ENCODE peak calls at places on chromosomes 13 and 19, in ten cellular contexts. One of them, this sample, is unnamed.

GRCh38 chr19:19661675-19662251 is 1.7 kb downstream of the ATP13A1 start:
- DNase-seq in sigmoid colon: peak
- DNase-seq in A549: no peak
- DNase-seq in uterus: no peak
- DNase-seq in HCT116: no peak
- DNase-seq in heart left ventricle: no peak
- DNase-seq in H1: peak
- DNase-seq in IMR-90: no peak
- DNase-seq in stomach: no peak
- DNase-seq in right lobe of liver: no peak
- DNase-seq in this sample: no peak

GRCh38 chr19:8438236-8438635 is 6.5 kb upstream of the HNRNPM start:
- DNase-seq in A549: no peak
- DNase-seq in HCT116: no peak
- DNase-seq in sigmoid colon: no peak
- DNase-seq in heart left ventricle: peak
- DNase-seq in H1: no peak
- DNase-seq in stomach: no peak
- DNase-seq in uterus: no peak
- DNase-seq in IMR-90: no peak
- DNase-seq in right lobe of liver: no peak
- DNase-seq in this sample: no peak

GRCh38 chr13:59391696-59392095 is 772.0 kb downstream of the DIAPH3 start:
- DNase-seq in IMR-90: peak
- DNase-seq in right lobe of liver: peak
- DNase-seq in A549: peak
- DNase-seq in HCT116: peak
- DNase-seq in uterus: no peak
- DNase-seq in heart left ventricle: peak
- DNase-seq in H1: peak
- DNase-seq in sigmoid colon: no peak
- DNase-seq in stomach: peak
- DNase-seq in this sample: peak

GRCh38 chr13:50800091-50800739 is 43.3 kb downstream of the DLEU7 start:
- DNase-seq in uterus: no peak
- DNase-seq in A549: no peak
- DNase-seq in heart left ventricle: no peak
- DNase-seq in sigmoid colon: no peak
- DNase-seq in H1: no peak
- DNase-seq in HCT116: no peak
- DNase-seq in IMR-90: no peak
- DNase-seq in stomach: no peak
- DNase-seq in right lobe of liver: no peak
- DNase-seq in this sample: no peak

GRCh38 chr13:44306401-44307192 is 67.0 kb upstream of the SERP2 start:
- DNase-seq in uterus: peak
- DNase-seq in heart left ventricle: peak
- DNase-seq in H1: peak
- DNase-seq in A549: peak
- DNase-seq in IMR-90: peak
- DNase-seq in sigmoid colon: peak
- DNase-seq in HCT116: peak
- DNase-seq in right lobe of liver: peak
- DNase-seq in stomach: peak
- DNase-seq in this sample: peak

GRCh38 chr19:10228925-10229324 is 2.2 kb downstream of the S1PR2 start:
- DNase-seq in sigmoid colon: no peak
- DNase-seq in stomach: no peak
- DNase-seq in A549: peak
- DNase-seq in right lobe of liver: no peak
- DNase-seq in IMR-90: peak
- DNase-seq in uterus: no peak
- DNase-seq in H1: no peak
- DNase-seq in HCT116: no peak
- DNase-seq in heart left ventricle: no peak
- DNase-seq in this sample: no peak

GRCh38 chr13:23901365-23901764 is 4.1 kb upstream of the C1QTNF9B start:
- DNase-seq in IMR-90: peak
- DNase-seq in H1: no peak
- DNase-seq in A549: no peak
- DNase-seq in heart left ventricle: no peak
- DNase-seq in right lobe of liver: no peak
- DNase-seq in sigmoid colon: no peak
- DNase-seq in stomach: no peak
- DNase-seq in HCT116: no peak
- DNase-seq in uterus: no peak
- DNase-seq in this sample: no peak

GRCh38 chr13:52903320-52903719 is 54.9 kb upstream of the PCDH8 start:
- DNase-seq in H1: no peak
- DNase-seq in A549: no peak
- DNase-seq in IMR-90: no peak
- DNase-seq in uterus: no peak
- DNase-seq in heart left ventricle: no peak
- DNase-seq in right lobe of liver: no peak
- DNase-seq in stomach: no peak
- DNase-seq in HCT116: no peak
- DNase-seq in sigmoid colon: no peak
- DNase-seq in this sample: no peak

GRCh38 chr19:40433391-40434216 is 7.8 kb upstream of the SERTAD1 start:
- DNase-seq in H1: peak
- DNase-seq in stomach: peak
- DNase-seq in sigmoid colon: peak
- DNase-seq in heart left ventricle: peak
- DNase-seq in A549: peak
- DNase-seq in uterus: peak
- DNase-seq in HCT116: no peak
- DNase-seq in right lobe of liver: peak
- DNase-seq in IMR-90: peak
- DNase-seq in this sample: peak

GRCh38 chr19:13135068-13136062 is 14.8 kb downstream of the STX10 start:
- DNase-seq in heart left ventricle: no peak
- DNase-seq in A549: no peak
- DNase-seq in HCT116: no peak
- DNase-seq in H1: no peak
- DNase-seq in sigmoid colon: no peak
- DNase-seq in IMR-90: no peak
- DNase-seq in uterus: no peak
- DNase-seq in right lobe of liver: no peak
- DNase-seq in stomach: no peak
- DNase-seq in this sample: no peak

GRCh38 chr19:17965370-17966114 is 1.4 kb upstream of the KCNN1 start:
- DNase-seq in A549: no peak
- DNase-seq in IMR-90: no peak
- DNase-seq in uterus: no peak
- DNase-seq in sigmoid colon: no peak
- DNase-seq in H1: no peak
- DNase-seq in HCT116: no peak
- DNase-seq in right lobe of liver: no peak
- DNase-seq in stomach: no peak
- DNase-seq in heart left ventricle: no peak
- DNase-seq in this sample: no peak

GRCh38 chr19:18013210-18013609 is 5.2 kb downstream of the ARRDC2 start:
- DNase-seq in A549: no peak
- DNase-seq in heart left ventricle: no peak
- DNase-seq in H1: no peak
- DNase-seq in uterus: no peak
- DNase-seq in HCT116: no peak
- DNase-seq in right lobe of liver: no peak
- DNase-seq in IMR-90: no peak
- DNase-seq in stomach: no peak
- DNase-seq in sigmoid colon: no peak
- DNase-seq in this sample: no peak

GRCh38 chr13:94192576-94192975 is 286.9 kb downstream of the DCT start:
- DNase-seq in stomach: no peak
- DNase-seq in heart left ventricle: peak
- DNase-seq in IMR-90: peak
- DNase-seq in uterus: no peak
- DNase-seq in H1: peak
- DNase-seq in right lobe of liver: peak
- DNase-seq in HCT116: no peak
- DNase-seq in A549: peak
- DNase-seq in sigmoid colon: no peak
- DNase-seq in this sample: no peak

GRCh38 chr19:45800009-45800553 is 7.4 kb upstream of the DMWD start:
- DNase-seq in heart left ventricle: no peak
- DNase-seq in sigmoid colon: no peak
- DNase-seq in HCT116: no peak
- DNase-seq in stomach: no peak
- DNase-seq in right lobe of liver: no peak
- DNase-seq in uterus: no peak
- DNase-seq in IMR-90: peak
- DNase-seq in A549: peak
- DNase-seq in H1: no peak
- DNase-seq in this sample: no peak

GRCh38 chr13:36884235-36884634 is 35.8 kb downstream of the SMAD9 start:
- DNase-seq in IMR-90: no peak
- DNase-seq in A549: no peak
- DNase-seq in H1: no peak
- DNase-seq in right lobe of liver: no peak
- DNase-seq in uterus: no peak
- DNase-seq in heart left ventricle: no peak
- DNase-seq in stomach: no peak
- DNase-seq in HCT116: no peak
- DNase-seq in sigmoid colon: no peak
- DNase-seq in this sample: no peak
- TF ChIP-seq POLR2A in IMR-90: no peak
- TF ChIP-seq POLR2A in A549: no peak
- TF ChIP-seq POLR2A in H1: no peak
- TF ChIP-seq POLR2A in right lobe of liver: no peak
- TF ChIP-seq POLR2A in uterus: no peak
- TF ChIP-seq POLR2A in heart left ventricle: no peak
- TF ChIP-seq POLR2A in stomach: no peak
- TF ChIP-seq POLR2A in HCT116: no peak
- TF ChIP-seq POLR2A in sigmoid colon: no peak
- TF ChIP-seq POLR2A in this sample: no peak

GRCh38 chr19:1584500-1585242 is 8.0 kb downstream of the MBD3 start:
- DNase-seq in IMR-90: no peak
- DNase-seq in uterus: no peak
- DNase-seq in sigmoid colon: no peak
- DNase-seq in HCT116: no peak
- DNase-seq in heart left ventricle: no peak
- DNase-seq in stomach: no peak
- DNase-seq in A549: no peak
- DNase-seq in H1: peak
- DNase-seq in right lobe of liver: no peak
- DNase-seq in this sample: no peak
- TF ChIP-seq POLR2A in IMR-90: no peak
- TF ChIP-seq POLR2A in uterus: no peak
- TF ChIP-seq POLR2A in sigmoid colon: no peak
- TF ChIP-seq POLR2A in HCT116: no peak
- TF ChIP-seq POLR2A in heart left ventricle: no peak
- TF ChIP-seq POLR2A in stomach: no peak
- TF ChIP-seq POLR2A in A549: no peak
- TF ChIP-seq POLR2A in H1: no peak
- TF ChIP-seq POLR2A in right lobe of liver: no peak
- TF ChIP-seq POLR2A in this sample: no peak

GRCh38 chr19:46845959-46846459 is 4.6 kb downstream of the AP2S1 start:
- DNase-seq in uterus: no peak
- DNase-seq in sigmoid colon: peak
- DNase-seq in HCT116: no peak
- DNase-seq in stomach: no peak
- DNase-seq in A549: no peak
- DNase-seq in right lobe of liver: no peak
- DNase-seq in H1: no peak
- DNase-seq in heart left ventricle: peak
- DNase-seq in IMR-90: no peak
- DNase-seq in this sample: no peak
- TF ChIP-seq POLR2A in uterus: no peak
- TF ChIP-seq POLR2A in sigmoid colon: no peak
- TF ChIP-seq POLR2A in HCT116: no peak
- TF ChIP-seq POLR2A in stomach: no peak
- TF ChIP-seq POLR2A in A549: no peak
- TF ChIP-seq POLR2A in right lobe of liver: no peak
- TF ChIP-seq POLR2A in H1: no peak
- TF ChIP-seq POLR2A in heart left ventricle: no peak
- TF ChIP-seq POLR2A in IMR-90: no peak
- TF ChIP-seq POLR2A in this sample: no peak

DNA sequence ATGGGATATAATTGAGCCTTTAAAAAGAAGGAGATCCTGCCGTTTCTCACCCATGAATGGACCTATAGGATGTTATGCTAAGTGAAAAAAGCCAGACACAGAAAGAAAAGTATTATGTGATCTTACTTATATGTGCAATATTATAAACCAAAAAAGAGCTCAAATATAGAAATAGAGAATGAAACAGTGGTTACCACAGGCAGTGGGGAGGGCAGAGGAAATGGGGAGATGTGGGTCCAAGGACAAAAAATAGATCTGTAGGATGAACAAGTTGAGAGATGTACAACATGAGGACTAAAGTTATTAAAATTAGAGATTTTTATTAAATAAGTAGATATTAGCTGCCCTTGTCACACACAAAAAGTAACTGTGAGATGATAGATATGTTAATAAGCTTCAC is 29.1 kb downstream of the TDRD3 start:
- DNase-seq in stomach: no peak
- DNase-seq in H1: no peak
- DNase-seq in uterus: no peak
- DNase-seq in HCT116: no peak
- DNase-seq in IMR-90: no peak
- DNase-seq in right lobe of liver: no peak
- DNase-seq in heart left ventricle: no peak
- DNase-seq in sigmoid colon: no peak
- DNase-seq in A549: no peak
- DNase-seq in this sample: no peak
- TF ChIP-seq POLR2A in stomach: no peak
- TF ChIP-seq POLR2A in H1: no peak
- TF ChIP-seq POLR2A in uterus: no peak
- TF ChIP-seq POLR2A in HCT116: no peak
- TF ChIP-seq POLR2A in IMR-90: no peak
- TF ChIP-seq POLR2A in right lobe of liver: no peak
- TF ChIP-seq POLR2A in heart left ventricle: no peak
- TF ChIP-seq POLR2A in sigmoid colon: no peak
- TF ChIP-seq POLR2A in A549: no peak
- TF ChIP-seq POLR2A in this sample: no peak

GRCh38 chr19:3606690-3607289 is at the start of gene TBXA2R:
- DNase-seq in sigmoid colon: peak
- DNase-seq in IMR-90: peak
- DNase-seq in HCT116: peak
- DNase-seq in H1: peak
- DNase-seq in heart left ventricle: peak
- DNase-seq in A549: peak
- DNase-seq in stomach: peak
- DNase-seq in uterus: peak
- DNase-seq in right lobe of liver: peak
- DNase-seq in this sample: peak
- TF ChIP-seq POLR2A in sigmoid colon: no peak
- TF ChIP-seq POLR2A in IMR-90: no peak
- TF ChIP-seq POLR2A in HCT116: no peak
- TF ChIP-seq POLR2A in H1: no peak
- TF ChIP-seq POLR2A in heart left ventricle: peak
- TF ChIP-seq POLR2A in A549: no peak
- TF ChIP-seq POLR2A in stomach: no peak
- TF ChIP-seq POLR2A in uterus: peak
- TF ChIP-seq POLR2A in right lobe of liver: peak
- TF ChIP-seq POLR2A in this sample: peak

This sample was measured in H54.